ENCODE peak calls at places on chromosomes 4 and X, in six cellular contexts. N is esophagus muscularis mucosa, Z is H9, D is right lobe of liver, K is lower lobe of right lung, R is PC-3. J is an unnamed sample.

GRCh38 chr4:155578726-155579385 is 87.8 kb upstream of the GUCY1A1 start:
- DNase-seq in R (peak), D (no peak), Z (no peak), N (no peak), K (no peak), J (no peak)

GRCh38 chr4:128682942-128683666 is 126.4 kb upstream of the JADE1 start:
- DNase-seq in N (no peak), D (no peak), Z (peak), K (no peak), R (no peak), J (no peak)

GRCh38 chr4:186204103-186204559 is 12.8 kb downstream of the CYP4V2 start:
- DNase-seq in R (no peak), K (no peak), D (peak), N (no peak), Z (no peak), J (no peak)

GRCh38 chr4:98539741-98540140 is 118.7 kb downstream of the TSPAN5 start:
- DNase-seq in R (no peak), K (no peak), N (peak), Z (no peak), D (no peak), J (no peak)

GRCh38 chr4:121697626-121698025 is 846 bp upstream of the ANXA5 start:
- DNase-seq in K (no peak), Z (no peak), N (peak), R (no peak), D (no peak), J (no peak)

GRCh38 chrX:153922932-153923857 is 2.9 kb downstream of the ARHGAP4 start:
- DNase-seq in R (peak), N (no peak), K (peak), Z (peak), D (peak), J (peak)

GRCh38 chrX:68997461-68997860 is 167.8 kb downstream of the PJA1 start:
- DNase-seq in N (peak), R (no peak), Z (no peak), K (no peak), D (no peak), J (no peak)

GRCh38 chr4:184802203-184803015 is 23.4 kb downstream of the ACSL1 start:
- DNase-seq in R (no peak), K (peak), Z (no peak), N (no peak), D (no peak), J (no peak)

GRCh38 chrX:64975491-64975890 is 759 bp downstream of the ZC4H2 start:
- DNase-seq in N (no peak), K (peak), R (peak), Z (peak), D (peak), J (no peak)

GRCh38 chrX:130523460-130524394 is 121.9 kb downstream of the RBMX2 start:
- DNase-seq in Z (peak), K (peak), D (no peak), R (peak), N (no peak), J (no peak)

GRCh38 chr4:176377705-176378302 is 58.0 kb downstream of the SPCS3 start:
- DNase-seq in Z (no peak), R (peak), K (no peak), D (no peak), N (no peak), J (no peak)

GRCh38 chr4:53916431-53916889 is 147.9 kb downstream of the CHIC2 start:
- DNase-seq in D (no peak), K (no peak), Z (no peak), N (peak), R (peak), J (peak)

GRCh38 chr4:7189475-7190277 is 2.7 kb upstream of the SORCS2 start:
- DNase-seq in N (no peak), D (no peak), K (peak), R (peak), Z (peak), J (no peak)

GRCh38 chr4:86841309-86841708 is 7.9 kb downstream of the SLC10A6 start:
- DNase-seq in R (peak), Z (no peak), D (no peak), K (no peak), N (no peak), J (no peak)

GRCh38 chrX:109635151-109635550 is 10.2 kb upstream of the KCNE5 start:
- DNase-seq in K (no peak), R (peak), D (no peak), Z (peak), N (no peak), J (no peak)

GRCh38 chr4:1242506-1243450 is 6.2 kb downstream of the CTBP1 start:
- DNase-seq in D (peak), N (no peak), R (no peak), K (no peak), Z (no peak), J (peak)

GRCh38 chr4:152074573-152074972 is 313.8 kb upstream of the GATB start:
- DNase-seq in N (no peak), R (no peak), K (no peak), Z (no peak), D (no peak), J (no peak)

GRCh38 chrX:40003071-40003981 is 94.4 kb downstream of the BCOR start:
- DNase-seq in R (no peak), K (no peak), D (no peak), Z (no peak), N (no peak), J (no peak)

GRCh38 chr4:159269143-159269542 is 166.3 kb downstream of the RAPGEF2 start:
- DNase-seq in K (no peak), N (no peak), R (no peak), D (no peak), Z (no peak), J (no peak)

GRCh38 chrX:110167952-110168451 is 149.9 kb downstream of the AMMECR1 start:
- DNase-seq in Z (peak), R (peak), D (no peak), K (peak), N (no peak), J (no peak)

GRCh38 chrX:133365886-133366611 is 49.2 kb downstream of the GPC4 start:
- DNase-seq in K (no peak), D (no peak), Z (no peak), R (no peak), N (no peak), J (no peak)

GRCh38 chrX:104789784-104790183 is 223.8 kb downstream of the IL1RAPL2 start:
- DNase-seq in D (no peak), K (no peak), Z (no peak), R (no peak), N (no peak), J (no peak)

GRCh38 chr4:17323619-17324400 is 188.1 kb downstream of the QDPR start:
- DNase-seq in K (no peak), N (no peak), R (no peak), Z (no peak), D (no peak), J (no peak)

GRCh38 chrX:132330156-132330729 is 111.0 kb upstream of the RAP2C start:
- DNase-seq in K (no peak), R (no peak), N (no peak), Z (no peak), D (no peak), J (no peak)

GRCh38 chrX:16212436-16212835 is 45.2 kb downstream of the MAGEB17 start:
- DNase-seq in Z (peak), K (no peak), R (peak), D (peak), N (no peak), J (no peak)

GRCh38 chr4:133866328-133866699 is 335.3 kb downstream of the PABPC4L start:
- DNase-seq in D (no peak), N (no peak), Z (no peak), K (no peak), R (no peak), J (no peak)

GRCh38 chr4:52861171-52861873 is 795 bp upstream of the RASL11B start:
- DNase-seq in K (no peak), Z (no peak), N (no peak), D (no peak), R (no peak), J (no peak)

GRCh38 chr4:52864816-52865215 is 2.7 kb downstream of the RASL11B start:
- DNase-seq in K (no peak), R (no peak), N (no peak), D (no peak), Z (no peak), J (no peak)

GRCh38 chr4:52863324-52863723 is 1.2 kb downstream of the RASL11B start:
- DNase-seq in R (no peak), N (no peak), Z (no peak), K (no peak), D (no peak), J (no peak)

GRCh38 chr4:52862605-52863236 is 604 bp downstream of the RASL11B start:
- DNase-seq in K (no peak), Z (no peak), R (no peak), D (peak), N (no peak), J (no peak)

GRCh38 chr4:52861879-52862604 is at the start of gene RASL11B:
- DNase-seq in Z (peak), R (peak), N (no peak), D (peak), K (peak), J (peak)
- TF ChIP-seq CTCF in Z (no peak), R (no peak), N (peak), D (peak), K (peak), J (peak)

GRCh38 chr4:11507920-11508319 is 79.2 kb upstream of the HS3ST1 start:
- DNase-seq in N (no peak), D (no peak), K (no peak), R (peak), Z (no peak), J (no peak)

GRCh38 chr4:11497972-11498371 is 69.3 kb upstream of the HS3ST1 start:
- DNase-seq in D (no peak), Z (no peak), R (peak), K (no peak), N (no peak), J (no peak)

GRCh38 chr4:11506194-11506593 is 77.5 kb upstream of the HS3ST1 start:
- DNase-seq in Z (no peak), R (no peak), N (no peak), D (no peak), K (no peak), J (no peak)

GRCh38 chr4:11505225-11505971 is 76.7 kb upstream of the HS3ST1 start:
- DNase-seq in Z (no peak), R (peak), N (no peak), D (no peak), K (no peak), J (no peak)

GRCh38 chr4:11503166-11503565 is 74.5 kb upstream of the HS3ST1 start:
- DNase-seq in K (no peak), D (no peak), N (no peak), Z (no peak), R (no peak), J (no peak)
- TF ChIP-seq CTCF in K (no peak), D (no peak), N (no peak), Z (no peak), R (no peak), J (no peak)

GRCh38 chr4:189032939-189033338 is 893.7 kb downstream of the TRIML1 start:
- DNase-seq in K (no peak), D (no peak), N (peak), Z (no peak), R (no peak), J (no peak)
- TF ChIP-seq CTCF in K (no peak), D (no peak), N (no peak), Z (no peak), R (no peak), J (no peak)

DNA sequence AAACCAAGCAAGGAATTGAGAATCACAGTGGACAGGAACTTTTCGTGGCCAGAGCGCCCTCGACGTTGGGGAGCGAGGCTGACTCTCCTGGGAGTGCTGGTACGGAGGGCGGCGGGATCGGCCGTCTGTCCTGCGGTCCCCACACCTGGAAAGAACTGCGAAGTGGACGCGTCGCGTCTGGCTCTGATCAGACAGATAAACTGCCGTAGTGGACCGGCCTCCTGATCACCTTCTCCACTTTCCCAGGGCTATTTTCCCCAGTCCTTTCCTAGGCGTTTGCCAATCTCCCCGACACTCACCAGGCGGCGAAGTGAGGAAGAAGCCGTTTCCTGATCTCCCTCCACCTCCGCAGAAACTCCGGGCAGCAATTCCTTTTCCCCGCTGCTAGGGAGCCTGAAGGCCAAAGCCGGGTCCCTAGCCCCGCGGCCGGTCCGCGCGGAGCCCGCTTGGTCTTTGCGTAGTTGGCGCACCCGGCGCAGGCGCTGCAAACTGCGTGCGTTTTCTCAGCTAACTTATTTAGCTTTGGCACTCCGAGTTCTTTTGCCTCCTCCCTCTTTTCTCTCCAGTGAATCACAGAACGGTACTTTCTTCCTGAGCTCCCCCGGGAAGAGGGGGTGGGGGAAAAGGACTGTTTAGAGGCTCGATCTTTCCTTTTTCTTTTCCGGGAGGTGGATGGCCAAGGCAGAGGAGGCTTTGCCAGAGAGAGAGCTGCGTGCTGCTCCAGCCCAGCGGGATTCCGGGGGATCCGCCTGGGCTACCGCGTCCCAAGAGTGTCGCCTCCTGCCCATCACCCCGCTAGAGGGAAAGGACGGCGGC is at the start of gene ARSJ:
- DNase-seq in Z (peak), R (peak), N (no peak), D (peak), K (peak), J (no peak)
- TF ChIP-seq CTCF in Z (no peak), R (no peak), N (peak), D (no peak), K (no peak), J (no peak)

DNA sequence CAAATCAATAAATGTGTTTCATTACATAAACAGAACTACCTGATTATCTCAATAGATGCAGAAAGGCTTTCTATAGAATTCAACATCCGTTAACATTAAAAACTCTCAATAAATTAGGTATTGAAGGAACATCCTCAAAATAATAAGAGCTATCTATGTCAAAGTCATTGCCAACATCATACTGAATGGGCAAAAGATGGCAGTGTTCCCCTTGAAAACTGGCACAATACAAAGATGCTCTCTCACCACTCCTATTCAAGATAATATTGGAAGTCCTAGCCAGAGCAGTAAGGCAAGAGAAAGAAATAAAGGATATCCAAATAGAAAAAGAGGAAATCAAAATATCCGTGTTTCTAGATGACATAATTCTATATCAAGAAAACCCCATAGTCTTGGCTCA is 466.4 kb downstream of the MAGEE1 start:
- DNase-seq in N (no peak), Z (no peak), K (no peak), R (peak), D (no peak), J (no peak)
- TF ChIP-seq CTCF in N (no peak), Z (peak), K (no peak), R (peak), D (peak), J (no peak)

GRCh38 chr4:132572210-132572609 is 576.9 kb upstream of the PCDH10 start:
- DNase-seq in Z (no peak), K (no peak), N (no peak), D (no peak), R (no peak), J (no peak)
- TF ChIP-seq CTCF in Z (no peak), K (no peak), N (no peak), D (no peak), R (no peak), J (no peak)